ENCODE peak calls at places on chromosomes 11 and 22, in four cellular contexts. S is K562, R is HepG2, Y is H1. W is an unnamed sample.
A peak's percentile ranks its signal among the peaks of the same experiment; 100 is the strongest.

GRCh38 chr11:811446-812245 is 1.9 kb downstream of the RPLP2 start:
- DNase-seq in S (peak; percentile 28), R (no peak), Y (no peak), W (no peak)

GRCh38 chr11:44645832-44646231 is 80.4 kb downstream of the CD82 start:
- DNase-seq in S (no peak), R (no peak), Y (no peak), W (no peak)

GRCh38 chr11:121482231-121483129 is 29.7 kb upstream of the SORL1-AS1 start:
- DNase-seq in S (no peak), R (no peak), Y (no peak), W (no peak)

GRCh38 chr11:66186470-66186869 is 82.0 kb upstream of the RAB1B start:
- DNase-seq in S (no peak), R (no peak), Y (no peak), W (no peak)

GRCh38 chr11:47905358-47906059 is 57.4 kb upstream of the NUP160 start:
- DNase-seq in S (no peak), R (no peak), Y (no peak), W (no peak)

GRCh38 chr11:108931168-108931567 is 266.3 kb downstream of the DDX10 start:
- DNase-seq in S (no peak), R (no peak), Y (no peak), W (no peak)

GRCh38 chr11:107928046-107928766 is at the start of gene RAB39A:
- DNase-seq in S (peak; percentile 99), R (peak; percentile 21), Y (peak; percentile 95), W (peak; percentile 97)

GRCh38 chr11:66002648-66003225 is 434 bp downstream of the BANF1 start:
- DNase-seq in S (peak; percentile 93), R (peak; percentile 45), Y (no peak), W (peak; percentile 52)

GRCh38 chr11:19060629-19061028 is at the start of gene MRGPRX2:
- DNase-seq in S (no peak), R (no peak), Y (no peak), W (no peak)

GRCh38 chr11:72655896-72656464 is 18.2 kb downstream of the PDE2A start:
- DNase-seq in S (no peak), R (no peak), Y (no peak), W (no peak)

GRCh38 chr11:69657456-69657910 is 16.5 kb downstream of the CCND1 start:
- DNase-seq in S (no peak), R (no peak), Y (no peak), W (no peak)

GRCh38 chr11:94740083-94740974 is 27.8 kb upstream of the AMOTL1 start:
- DNase-seq in S (no peak), R (no peak), Y (no peak), W (no peak)

GRCh38 chr11:8318536-8318935 is 54.9 kb upstream of the LMO1 start:
- DNase-seq in S (peak; percentile 50), R (no peak), Y (no peak), W (no peak)

GRCh38 chr11:72935705-72936104 is 121.5 kb downstream of the ATG16L2 start:
- DNase-seq in S (no peak), R (no peak), Y (no peak), W (no peak)

GRCh38 chr11:103863497-103863896 is 172.9 kb upstream of the DDI1 start:
- DNase-seq in S (no peak), R (no peak), Y (no peak), W (no peak)

GRCh38 chr11:77542296-77542695 is 47.5 kb upstream of the AQP11 start:
- DNase-seq in S (no peak), R (no peak), Y (no peak), W (no peak)

GRCh38 chr11:19890308-19890707 is 177.7 kb downstream of the NAV2 start:
- DNase-seq in S (no peak), R (no peak), Y (no peak), W (no peak)

GRCh38 chr11:6734616-6735015 is 37.2 kb downstream of the OR2AG2 start:
- DNase-seq in S (no peak), R (no peak), Y (no peak), W (no peak)

GRCh38 chr22:22403306-22403705 is 105.2 kb downstream of the ZNF280B start:
- DNase-seq in S (no peak), R (no peak), Y (no peak), W (no peak)

GRCh38 chr11:9675691-9676090 is 11.8 kb downstream of the SWAP70 start:
- DNase-seq in S (no peak), R (no peak), Y (no peak), W (no peak)

GRCh38 chr11:64619811-64620285 is 28.8 kb downstream of the SLC22A12 start:
- DNase-seq in S (peak; percentile 73), R (peak; percentile 41), Y (no peak), W (peak; percentile 44)

GRCh38 chr22:32916025-32916424 is 114.5 kb downstream of the TIMP3 start:
- DNase-seq in S (no peak), R (no peak), Y (no peak), W (no peak)

GRCh38 chr11:128042290-128042751 is 545.0 kb downstream of the ETS1 start:
- DNase-seq in S (no peak), R (no peak), Y (no peak), W (no peak)

GRCh38 chr11:96155627-96156378 is 187.2 kb downstream of the MAML2 start:
- DNase-seq in S (peak; percentile 70), R (peak; percentile 64), Y (no peak), W (peak; percentile 51)

GRCh38 chr22:46757104-46757503 is 5.3 kb upstream of the TBC1D22A start:
- DNase-seq in S (no peak), R (no peak), Y (no peak), W (no peak)

GRCh38 chr11:61515686-61516085 is 7.1 kb downstream of the LRRC10B start:
- DNase-seq in S (no peak), R (no peak), Y (no peak), W (no peak)

GRCh38 chr11:114609429-114609828 is 13.8 kb upstream of the NXPE4 start:
- DNase-seq in S (no peak), R (no peak), Y (no peak), W (no peak)

GRCh38 chr11:77529685-77530084 is 55.8 kb upstream of the PAK1 start:
- DNase-seq in S (no peak), R (no peak), Y (no peak), W (no peak)

GRCh38 chr22:48563118-48563965 is 1264.3 kb downstream of the BRD1 start:
- DNase-seq in S (no peak), R (no peak), Y (no peak), W (no peak)

GRCh38 chr22:48564995-48565394 is 1262.7 kb downstream of the BRD1 start:
- DNase-seq in S (no peak), R (no peak), Y (no peak), W (no peak)

GRCh38 chr22:48565901-48566501 is 1261.7 kb downstream of the BRD1 start:
- DNase-seq in S (no peak), R (no peak), Y (no peak), W (no peak)

GRCh38 chr22:48561676-48562075 is 1266.0 kb downstream of the BRD1 start:
- DNase-seq in S (no peak), R (no peak), Y (no peak), W (no peak)

GRCh38 chr22:48563966-48564330 is 1263.7 kb downstream of the BRD1 start:
- DNase-seq in S (no peak), R (no peak), Y (no peak), W (no peak)
- H3K9me3 ChIP-seq in S (no peaks in the 10 kb centered on the region), R (no peaks in the 10 kb centered on the region), Y (no peaks in the 10 kb centered on the region), W (no peaks in the 10 kb centered on the region)

DNA sequence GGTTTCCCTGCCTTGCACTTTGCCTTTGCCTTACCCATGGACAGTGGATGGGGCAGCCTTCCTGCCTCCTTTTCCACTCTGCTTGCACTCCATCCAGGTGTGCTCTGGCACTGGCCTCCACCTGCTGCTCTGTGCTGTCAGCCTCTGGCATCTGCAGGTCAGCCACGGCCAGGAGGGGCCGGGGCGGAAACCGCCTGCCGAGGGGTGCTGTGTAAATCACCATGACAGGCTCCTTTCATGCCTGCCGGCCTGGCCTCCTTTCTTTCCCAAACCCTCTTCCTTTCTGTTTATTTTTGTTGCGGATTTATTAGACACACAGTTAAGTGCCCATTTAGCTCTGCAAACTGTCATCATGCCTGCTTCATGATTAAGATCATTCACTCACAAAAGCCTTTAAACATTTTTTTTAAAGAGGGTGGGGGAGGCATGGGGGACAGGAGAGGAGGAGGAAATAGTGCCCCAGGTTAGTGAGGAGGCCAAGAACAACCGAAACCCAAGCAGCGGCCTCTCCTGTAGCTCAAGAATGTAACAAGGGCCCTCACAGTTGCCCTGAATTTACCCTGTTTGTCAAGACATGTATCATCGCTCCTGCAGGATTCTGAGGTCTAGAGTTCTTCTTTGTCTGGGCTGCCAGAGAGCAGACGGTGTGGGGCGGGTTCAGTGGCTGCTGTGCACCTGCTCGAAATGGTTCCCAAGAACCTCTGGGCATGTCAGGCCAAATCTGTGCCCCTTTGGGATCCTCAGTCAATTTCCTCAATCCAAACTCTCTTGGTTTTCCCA is 83.3 kb downstream of the BARX2 start:
- DNase-seq in S (no peak), R (no peak), Y (no peak), W (no peak)
- TF ChIP-seq RNF2 in S (no peak), R (no peak), Y (no peak), W (no peak)

DNA sequence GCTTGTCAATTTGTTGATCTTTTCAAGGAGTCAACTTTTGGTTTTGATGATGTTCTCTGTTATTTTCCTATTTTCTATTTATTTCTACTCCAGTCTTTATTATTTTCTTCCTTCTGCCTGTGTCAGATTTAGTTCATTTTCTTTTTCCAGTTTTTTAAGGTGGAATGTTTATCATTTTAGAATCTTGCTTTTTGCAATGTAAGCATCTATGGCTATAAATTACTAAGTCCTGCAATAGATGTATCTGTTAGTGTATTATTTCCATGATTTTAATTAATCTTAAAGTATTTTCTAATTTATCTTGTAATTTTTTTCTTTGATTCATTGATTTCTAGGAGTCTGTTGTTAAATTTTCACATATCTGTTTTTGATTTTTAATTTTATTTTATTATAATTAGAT is 81.7 kb downstream of the ARHGAP8 start:
- DNase-seq in S (no peak), R (no peak), Y (no peak), W (no peak)
- H3K9me3 ChIP-seq in S (no peaks in the 10 kb centered on the region), R (no peaks in the 10 kb centered on the region), Y (peaks cover 10% of the 10 kb centered on the region), W (peaks cover 4% of the 10 kb centered on the region)

GRCh38 chr11:1926156-1927031 is 6.9 kb downstream of the TNNT3 start:
- DNase-seq in S (no peak), R (no peak), Y (no peak), W (no peak)

GRCh38 chr11:1929621-1930447 is 10.3 kb downstream of the TNNT3 start:
- DNase-seq in S (no peak), R (no peak), Y (no peak), W (no peak)

GRCh38 chr11:1927151-1928037 is 7.9 kb downstream of the TNNT3 start:
- DNase-seq in S (no peak), R (no peak), Y (no peak), W (no peak)

GRCh38 chr11:1928891-1929541 is 9.5 kb downstream of the TNNT3 start:
- DNase-seq in S (no peak), R (no peak), Y (no peak), W (no peak)

DNA sequence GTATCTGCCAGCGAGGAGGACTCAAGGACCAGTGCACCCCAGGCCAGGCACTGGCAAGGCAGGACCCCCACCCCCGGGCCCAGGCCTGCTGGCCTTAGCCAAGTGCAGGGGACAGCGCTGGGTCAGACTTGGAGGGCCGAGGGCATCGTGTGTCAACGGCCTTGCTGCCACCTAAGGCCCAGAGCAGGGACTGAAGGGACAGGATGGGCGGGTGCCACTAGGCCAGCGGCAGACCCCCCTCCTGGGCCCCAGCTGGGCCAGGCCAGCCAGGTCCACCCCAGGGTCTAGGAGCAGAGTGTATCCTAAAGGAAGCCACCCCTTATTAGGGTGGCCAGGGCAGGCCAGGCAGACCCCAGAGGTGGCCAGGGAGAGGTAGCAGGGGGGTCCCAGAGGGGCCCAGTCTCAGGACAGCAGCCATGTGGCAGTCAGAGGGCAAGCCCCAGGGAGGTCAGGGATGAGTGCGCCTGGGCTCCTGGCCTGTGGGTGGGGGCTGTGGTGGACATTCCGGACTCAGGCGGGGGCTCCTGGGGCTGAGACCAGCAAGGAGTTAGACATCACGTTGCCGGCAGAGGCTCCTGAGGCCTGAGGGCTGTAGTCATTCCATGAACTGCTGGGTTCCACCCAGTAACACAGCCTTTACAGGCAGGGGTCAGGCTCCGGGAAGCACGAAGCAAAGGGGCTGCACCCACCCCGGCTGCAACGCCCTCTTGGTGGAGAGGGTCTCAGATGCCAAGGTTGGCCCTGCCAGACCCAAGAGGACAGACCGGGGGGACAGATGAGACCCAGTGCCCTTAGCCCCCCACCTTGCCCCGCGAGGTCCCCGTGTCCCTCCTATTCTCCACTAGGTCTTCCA is 8.8 kb downstream of the TNNT3 start:
- DNase-seq in S (no peak), R (no peak), Y (no peak), W (no peak)
- TF ChIP-seq RNF2 in S (no peak), R (no peak), Y (no peak), W (no peak)